ENCODE peak calls at places on chromosomes 2 and 18, in five cellular contexts. Q is testis, B is lower lobe of right lung, L is pancreas, O is IMR-90. T is an unnamed sample.
A peak's percentile ranks its signal among the peaks of the same experiment; 100 is the strongest.

GRCh38 chr18:57029761-57030160 is 117.1 kb upstream of the BOD1L2 start:
- DNase-seq in Q (no peak), B (no peak), L (no peak), O (no peak), T (no peak)

GRCh38 chr18:52722904-52723303 is 382.9 kb downstream of the DCC start:
- DNase-seq in Q (no peak), B (no peak), L (no peak), O (no peak), T (no peak)

GRCh38 chr2:235274010-235274409 is 219.8 kb upstream of the AGAP1 start:
- DNase-seq in Q (no peak), B (no peak), L (no peak), O (no peak), T (no peak)

GRCh38 chr2:99153921-99154604 is 679 bp downstream of the TSGA10 start:
- DNase-seq in Q (peak; percentile 24), B (no peak), L (no peak), O (peak; percentile 10), T (no peak)

GRCh38 chr2:2580341-2580740 is 249.3 kb upstream of the MYT1L start:
- DNase-seq in Q (no peak), B (no peak), L (no peak), O (no peak), T (no peak)

GRCh38 chr2:196191541-196191940 is 20.2 kb upstream of the STK17B start:
- DNase-seq in Q (no peak), B (no peak), L (no peak), O (no peak), T (no peak)

GRCh38 chr2:185208261-185208660 is 530.3 kb upstream of the FSIP2 start:
- DNase-seq in Q (no peak), B (no peak), L (no peak), O (no peak), T (no peak)

GRCh38 chr2:95389256-95390119 is 13.0 kb upstream of the FAHD2A start:
- DNase-seq in Q (peak; percentile 79), B (no peak), L (peak; percentile 63), O (peak; percentile 49), T (peak; percentile 86)

GRCh38 chr2:41779873-41780272 is 267.9 kb upstream of the PKDCC start:
- DNase-seq in Q (no peak), B (no peak), L (no peak), O (no peak), T (no peak)

GRCh38 chr2:69017080-69017479 is 4.1 kb downstream of the ANTXR1 start:
- DNase-seq in Q (no peak), B (no peak), L (no peak), O (peak; percentile 70), T (no peak)

GRCh38 chr2:37550197-37550596 is 121.2 kb downstream of the CDC42EP3 start:
- DNase-seq in Q (no peak), B (no peak), L (no peak), O (no peak), T (no peak)

GRCh38 chr2:238502956-238503791 is 76.4 kb downstream of the ASB1 start:
- DNase-seq in Q (no peak), B (no peak), L (no peak), O (no peak), T (no peak)

GRCh38 chr2:120395221-120395620 is 49.3 kb downstream of the INHBB start:
- DNase-seq in Q (peak; percentile 11), B (no peak), L (no peak), O (no peak), T (peak; percentile 35)

GRCh38 chr2:124804014-124804940 is 779.2 kb downstream of the CNTNAP5 start:
- DNase-seq in Q (peak; percentile 20), B (no peak), L (no peak), O (peak; percentile 25), T (no peak)

GRCh38 chr2:16513626-16514025 is 152.0 kb downstream of the CYRIA start:
- DNase-seq in Q (no peak), B (no peak), L (no peak), O (no peak), T (no peak)

GRCh38 chr2:144515694-144516416 is 4.1 kb downstream of the ZEB2 start:
- DNase-seq in Q (peak; percentile 68), B (peak; percentile 68), L (no peak), O (no peak), T (peak; percentile 73)

GRCh38 chr2:111618577-111618930 is 265.4 kb downstream of the ANAPC1 start:
- DNase-seq in Q (no peak), B (peak; percentile 70), L (no peak), O (no peak), T (peak; percentile 76)

GRCh38 chr2:219968685-219969345 is 341.4 kb downstream of the SLC4A3 start:
- DNase-seq in Q (no peak), B (no peak), L (no peak), O (peak; percentile 9), T (no peak)

GRCh38 chr2:121774216-121774615 is 18.8 kb downstream of the TSN start:
- DNase-seq in Q (no peak), B (no peak), L (no peak), O (no peak), T (no peak)

GRCh38 chr2:232949016-232949415 is 64.0 kb downstream of the NGEF start:
- DNase-seq in Q (no peak), B (no peak), L (no peak), O (no peak), T (no peak)

GRCh38 chr2:17646096-17646554 is 105.6 kb downstream of the VSNL1 start:
- DNase-seq in Q (peak; percentile 72), B (no peak), L (no peak), O (peak; percentile 88), T (no peak)

GRCh38 chr2:56040834-56041233 is 117.3 kb upstream of the EFEMP1 start:
- DNase-seq in Q (no peak), B (no peak), L (no peak), O (no peak), T (no peak)

GRCh38 chr18:21735452-21736015 is 5.1 kb upstream of the MIB1 start:
- DNase-seq in Q (peak; percentile 19), B (peak; percentile 72), L (no peak), O (peak; percentile 73), T (no peak)

GRCh38 chr2:239894276-239894675 is 130.9 kb downstream of the NDUFA10 start:
- DNase-seq in Q (peak; percentile 7), B (no peak), L (no peak), O (no peak), T (peak; percentile 28)

GRCh38 chr2:217150236-217150635 is 290.4 kb upstream of the TNP1 start:
- DNase-seq in Q (no peak), B (no peak), L (no peak), O (peak; percentile 88), T (no peak)

GRCh38 chr2:159961005-159961404 is 101.4 kb downstream of the PLA2R1 start:
- DNase-seq in Q (no peak), B (no peak), L (no peak), O (no peak), T (no peak)

GRCh38 chr2:239313776-239314175 is 87.0 kb downstream of the HDAC4 start:
- DNase-seq in Q (peak; percentile 10), B (peak; percentile 28), L (no peak), O (no peak), T (no peak)

GRCh38 chr18:49856531-49856930 is 43.2 kb upstream of the ACAA2 start:
- DNase-seq in Q (no peak), B (no peak), L (no peak), O (no peak), T (no peak)

GRCh38 chr2:38030590-38031326 is 45.2 kb downstream of the CYP1B1 start:
- DNase-seq in Q (peak; percentile 40), B (no peak), L (no peak), O (no peak), T (no peak)

GRCh38 chr2:208489687-208490086 is 83.1 kb downstream of the PTH2R start:
- DNase-seq in Q (no peak), B (no peak), L (no peak), O (no peak), T (no peak)

DNA sequence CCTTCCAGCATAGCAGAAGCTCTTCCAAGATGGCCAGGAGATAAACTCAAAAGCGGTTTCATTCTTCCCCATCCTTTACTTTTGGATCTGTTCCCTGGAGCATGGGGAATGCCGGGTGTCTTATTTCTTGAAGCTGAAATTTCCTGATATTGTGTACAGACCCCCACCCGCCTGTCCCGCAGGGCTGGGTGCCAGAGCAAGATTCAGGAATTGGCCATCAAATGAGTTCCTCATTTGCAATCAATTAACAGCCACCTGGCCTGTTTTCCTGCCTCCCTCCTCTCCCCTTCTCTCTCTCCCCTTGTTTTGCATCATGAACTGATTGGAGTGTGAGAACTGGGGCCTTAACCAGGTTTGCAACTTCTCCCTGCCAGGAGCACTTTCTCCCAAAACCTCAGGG is 202.1 kb downstream of the SH3RF3 start:
- DNase-seq in Q (no peak), B (no peak), L (no peak), O (no peak), T (no peak)
- H3K4me1 ChIP-seq in Q (peaks cover 8% of the 10 kb centered on the region), B (peaks cover 68% of the 10 kb centered on the region), L (no peaks in the 10 kb centered on the region), O (peaks cover 37% of the 10 kb centered on the region), T (no peaks in the 10 kb centered on the region)

GRCh38 chr2:10792660-10793400 is 19.8 kb downstream of the PDIA6 start:
- DNase-seq in Q (no peak), B (no peak), L (no peak), O (no peak), T (peak; percentile 56)
- H3K27ac ChIP-seq in Q (no peak overlapping the region), B (no peak overlapping the region), L (no peak overlapping the region), O (no peak overlapping the region), T (no peak overlapping the region)

DNA sequence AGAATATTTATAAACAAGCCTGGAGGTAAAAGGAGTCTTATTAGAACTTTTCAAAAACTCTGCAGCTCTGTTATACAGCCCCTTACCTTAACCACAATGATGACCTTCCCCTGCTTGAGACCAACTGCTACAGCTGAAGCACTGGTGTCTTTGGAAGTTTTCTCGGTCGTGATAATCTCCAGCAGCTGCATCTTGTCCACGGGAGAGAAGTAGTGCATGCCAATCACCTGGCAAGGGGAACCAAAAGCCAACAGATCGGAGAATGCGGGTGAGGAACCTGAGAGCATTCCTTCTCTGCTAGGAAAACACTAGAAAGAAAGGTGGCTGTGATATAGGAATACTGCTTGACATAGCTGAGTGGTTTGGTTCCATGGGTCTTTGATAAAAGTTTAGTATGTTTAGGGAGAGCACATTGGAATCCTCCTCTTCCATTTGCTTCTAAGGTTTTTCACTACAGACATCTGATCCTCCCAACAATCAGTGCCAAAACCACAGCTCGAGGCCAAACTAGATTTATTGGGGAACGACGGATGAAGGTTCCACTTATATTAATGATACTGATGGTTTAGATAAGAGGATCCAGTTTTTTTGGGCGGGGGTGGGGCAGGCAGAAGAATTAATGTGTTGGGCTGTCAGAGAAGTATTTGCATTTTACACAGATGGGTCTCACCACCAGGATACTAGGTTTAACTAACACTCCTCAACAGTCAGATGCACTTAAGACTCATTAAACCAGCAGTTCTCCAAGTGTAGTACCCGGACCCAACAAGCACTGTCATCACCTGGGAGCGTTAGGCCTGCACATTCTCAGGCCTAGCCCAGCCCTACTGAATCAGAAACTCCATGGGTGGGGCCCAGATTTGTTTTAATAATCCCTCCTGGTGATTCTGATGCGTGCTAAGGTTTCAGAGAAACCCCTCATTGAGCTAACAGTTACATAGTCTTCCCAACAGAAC is 22.4 kb downstream of the GAREM2 start:
- DNase-seq in Q (no peak), B (no peak), L (no peak), O (no peak), T (no peak)
- H3K36me3 ChIP-seq in Q (no peaks in the 10 kb centered on the region), B (peaks cover 99% of the 10 kb centered on the region), L (peaks cover 85% of the 10 kb centered on the region), O (peaks cover 52% of the 10 kb centered on the region), T (peaks cover 3% of the 10 kb centered on the region)

DNA sequence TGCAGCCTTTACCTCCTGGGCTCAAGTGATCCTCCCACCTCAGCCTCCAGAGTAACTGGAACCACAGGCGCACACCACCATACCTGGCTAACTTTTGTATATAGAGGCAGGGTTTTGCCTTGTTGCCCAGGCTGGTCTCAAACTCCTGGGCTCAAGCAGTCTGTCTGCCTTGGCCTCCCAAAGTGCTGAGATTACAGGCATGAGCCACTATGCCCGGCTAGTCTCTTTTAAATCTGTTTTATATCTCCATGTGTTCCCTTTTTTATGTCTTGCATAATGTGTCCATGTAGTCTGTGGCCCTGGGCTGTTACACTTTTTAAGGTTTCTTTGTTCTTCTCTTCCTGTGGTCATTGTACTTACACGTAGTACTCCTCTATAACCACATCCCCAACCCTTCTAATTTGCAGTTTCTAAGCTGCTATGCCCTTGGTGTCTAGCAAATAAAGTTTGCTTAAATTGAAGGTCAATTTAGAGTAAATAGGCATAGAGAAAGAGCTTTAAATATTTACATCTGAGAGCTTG is 168.2 kb downstream of the MCFD2 start:
- DNase-seq in Q (no peak), B (no peak), L (no peak), O (peak; percentile 33), T (no peak)
- H3K4me1 ChIP-seq in Q (peaks cover 17% of the 10 kb centered on the region), B (peaks cover 32% of the 10 kb centered on the region), L (peaks cover 28% of the 10 kb centered on the region), O (peaks cover 15% of the 10 kb centered on the region), T (peaks cover 6% of the 10 kb centered on the region)

T was measured in aorta.